ENCODE peak calls at places on chromosomes 3 and 15, in five cellular contexts. Q, G, U, B and Z are unnamed samples.

GRCh38 chr3:99242271-99242670 is 340.8 kb upstream of the DCBLD2 start:
- DNase-seq in Q (no peak), G (no peak), U (no peak), B (no peak), Z (peak)

GRCh38 chr3:32175607-32176197 is 62.8 kb upstream of the CMTM8 start:
- DNase-seq in Q (no peak), G (no peak), U (peak), B (peak), Z (peak)

GRCh38 chr3:46881819-46882376 is 4.4 kb downstream of the PTH1R start:
- DNase-seq in Q (no peak), G (no peak), U (peak), B (no peak), Z (no peak)

GRCh38 chr3:42519568-42519962 is 17.1 kb downstream of the VIPR1 start:
- DNase-seq in Q (no peak), G (no peak), U (no peak), B (no peak), Z (no peak)

GRCh38 chr3:8868996-8869395 is 94.3 kb downstream of the RAD18 start:
- DNase-seq in Q (no peak), G (no peak), U (no peak), B (no peak), Z (no peak)

GRCh38 chr3:123194552-123194951 is 7.2 kb upstream of the SEC22A start:
- DNase-seq in Q (no peak), G (no peak), U (peak), B (no peak), Z (no peak)

GRCh38 chr3:193716155-193716554 is 123.1 kb downstream of the OPA1 start:
- DNase-seq in Q (no peak), G (no peak), U (no peak), B (no peak), Z (no peak)

GRCh38 chr3:106518516-106518915 is 649.7 kb upstream of the CBLB start:
- DNase-seq in Q (no peak), G (no peak), U (no peak), B (no peak), Z (no peak)

GRCh38 chr15:27059610-27060202 is 88.7 kb downstream of the GABRG3 start:
- DNase-seq in Q (no peak), G (no peak), U (peak), B (peak), Z (no peak)

GRCh38 chr3:37117548-37117947 is 56.8 kb downstream of the LRRFIP2 start:
- DNase-seq in Q (no peak), G (no peak), U (no peak), B (no peak), Z (no peak)

GRCh38 chr15:40934457-40934856 is 5.3 kb downstream of the DLL4 start:
- DNase-seq in Q (no peak), G (no peak), U (no peak), B (no peak), Z (no peak)

GRCh38 chr3:8319935-8320634 is 181.5 kb upstream of the LMCD1 start:
- DNase-seq in Q (no peak), G (no peak), U (peak), B (no peak), Z (peak)

GRCh38 chr15:100704281-100705055 is 102.1 kb downstream of the ASB7 start:
- DNase-seq in Q (no peak), G (no peak), U (peak), B (no peak), Z (no peak)

GRCh38 chr3:174931473-174931872 is 72.3 kb downstream of the NAALADL2 start:
- DNase-seq in Q (no peak), G (no peak), U (no peak), B (no peak), Z (no peak)